ENCODE peak calls at places on chromosome 15, in ten cellular contexts. E is GM12892, J is breast epithelium, M is A549, P is body of pancreas, Z is heart left ventricle, I is esophagus squamous epithelium, O is lower leg skin, K is testis, L is tibial nerve. H is an unnamed sample.

GRCh38 chr15:43762824-43763223 is 13.9 kb downstream of the ELL3 start:
- DNase-seq in E (no peak), J (no peak), M (no peak), P (no peak), Z (no peak), I (no peak), O (no peak), K (no peak), L (no peak), H (no peak)

GRCh38 chr15:40150163-40150925 is 10.5 kb upstream of the BUB1B start:
- DNase-seq in E (no peak), J (peak), M (no peak), P (peak), Z (no peak), I (no peak), O (no peak), K (no peak), L (peak), H (peak)

GRCh38 chr15:93497256-93497655 is 408.2 kb upstream of the RGMA start:
- DNase-seq in E (no peak), J (no peak), M (no peak), P (no peak), Z (no peak), I (no peak), O (no peak), K (no peak), L (no peak), H (no peak)

GRCh38 chr15:95645791-95646338 is 684.6 kb upstream of the NR2F2 start:
- DNase-seq in E (no peak), J (no peak), M (no peak), P (no peak), Z (no peak), I (no peak), O (no peak), K (no peak), L (no peak), H (no peak)

GRCh38 chr15:98904466-98905048 is 103.0 kb downstream of the PGPEP1L start:
- DNase-seq in E (no peak), J (no peak), M (peak), P (no peak), Z (no peak), I (no peak), O (no peak), K (peak), L (no peak), H (peak)

GRCh38 chr15:50353999-50354837 is 780 bp downstream of the GABPB1 start:
- DNase-seq in E (peak), J (peak), M (peak), P (peak), Z (peak), I (peak), O (peak), K (peak), L (peak), H (peak)

GRCh38 chr15:92655178-92655995 is at the start of gene FAM174B:
- DNase-seq in E (peak), J (no peak), M (peak), P (peak), Z (peak), I (no peak), O (peak), K (peak), L (no peak), H (no peak)

GRCh38 chr15:75203017-75203907 is 1.6 kb downstream of the C15orf39 start:
- DNase-seq in E (no peak), J (peak), M (peak), P (peak), Z (no peak), I (no peak), O (no peak), K (no peak), L (peak), H (no peak)

GRCh38 chr15:59140422-59141226 is 35.7 kb downstream of the CCNB2 start:
- DNase-seq in E (no peak), J (no peak), M (no peak), P (no peak), Z (no peak), I (no peak), O (no peak), K (no peak), L (no peak), H (no peak)

GRCh38 chr15:96838088-96838487 is 507.6 kb downstream of the NR2F2 start:
- DNase-seq in E (no peak), J (no peak), M (no peak), P (no peak), Z (no peak), I (no peak), O (no peak), K (no peak), L (no peak), H (no peak)

GRCh38 chr15:38991126-38991525 is 426.5 kb upstream of the RASGRP1 start:
- DNase-seq in E (no peak), J (no peak), M (no peak), P (no peak), Z (no peak), I (no peak), O (no peak), K (no peak), L (no peak), H (no peak)

GRCh38 chr15:43210807-43211206 is 10.0 kb downstream of the EPB42 start:
- DNase-seq in E (no peak), J (no peak), M (no peak), P (no peak), Z (no peak), I (no peak), O (peak), K (peak), L (no peak), H (no peak)

GRCh38 chr15:76460347-76460746 is 123.8 kb downstream of the ISL2 start:
- DNase-seq in E (no peak), J (no peak), M (no peak), P (no peak), Z (no peak), I (no peak), O (no peak), K (no peak), L (no peak), H (no peak)

GRCh38 chr15:37679627-37680026 is 254.8 kb upstream of the TMCO5A start:
- DNase-seq in E (no peak), J (no peak), M (no peak), P (no peak), Z (no peak), I (no peak), O (no peak), K (no peak), L (no peak), H (no peak)

GRCh38 chr15:77580991-77581682 is 51.6 kb downstream of the LINGO1 start:
- DNase-seq in E (no peak), J (peak), M (no peak), P (peak), Z (peak), I (no peak), O (no peak), K (no peak), L (no peak), H (no peak)

GRCh38 chr15:40407343-40407990 is 1.9 kb downstream of the IVD start:
- DNase-seq in E (peak), J (no peak), M (no peak), P (no peak), Z (no peak), I (no peak), O (no peak), K (no peak), L (no peak), H (no peak)

GRCh38 chr15:87944687-87945086 is 311.9 kb downstream of the NTRK3 start:
- DNase-seq in E (no peak), J (no peak), M (no peak), P (no peak), Z (peak), I (no peak), O (no peak), K (no peak), L (no peak), H (no peak)

GRCh38 chr15:94040523-94041248 is 190.7 kb upstream of the MCTP2 start:
- DNase-seq in E (no peak), J (no peak), M (no peak), P (no peak), Z (no peak), I (no peak), O (no peak), K (no peak), L (no peak), H (no peak)

GRCh38 chr15:76330281-76330680 is 6.3 kb upstream of the ISL2 start:
- DNase-seq in E (no peak), J (no peak), M (peak), P (peak), Z (peak), I (no peak), O (peak), K (peak), L (peak), H (peak)

GRCh38 chr15:61871926-61872522 is 188.2 kb downstream of the VPS13C start:
- DNase-seq in E (no peak), J (no peak), M (peak), P (no peak), Z (no peak), I (no peak), O (no peak), K (no peak), L (no peak), H (peak)

GRCh38 chr15:77021803-77022381 is 27.0 kb downstream of the PSTPIP1 start:
- DNase-seq in E (peak), J (no peak), M (no peak), P (no peak), Z (peak), I (no peak), O (no peak), K (no peak), L (no peak), H (no peak)

GRCh38 chr15:69578792-69579587 is 126.4 kb downstream of the RPLP1 start:
- DNase-seq in E (no peak), J (peak), M (no peak), P (peak), Z (no peak), I (no peak), O (no peak), K (no peak), L (no peak), H (no peak)

GRCh38 chr15:65862682-65863081 is 6.6 kb upstream of the RAB11A start:
- DNase-seq in E (peak), J (no peak), M (peak), P (peak), Z (no peak), I (no peak), O (peak), K (peak), L (no peak), H (peak)

GRCh38 chr15:42955518-42955917 is 34.9 kb upstream of the TTBK2 start:
- DNase-seq in E (no peak), J (no peak), M (no peak), P (no peak), Z (no peak), I (no peak), O (no peak), K (no peak), L (no peak), H (no peak)

GRCh38 chr15:32828507-32829186 is 110.8 kb downstream of the GREM1 start:
- DNase-seq in E (no peak), J (no peak), M (peak), P (no peak), Z (no peak), I (no peak), O (no peak), K (no peak), L (no peak), H (no peak)

GRCh38 chr15:76336254-76337046 is at the start of gene ISL2:
- DNase-seq in E (peak), J (no peak), M (peak), P (peak), Z (peak), I (peak), O (peak), K (peak), L (no peak), H (peak)

GRCh38 chr15:35151381-35151780 is 66.3 kb upstream of the NANOGP8 start:
- DNase-seq in E (no peak), J (no peak), M (no peak), P (no peak), Z (no peak), I (no peak), O (peak), K (no peak), L (no peak), H (no peak)

GRCh38 chr15:68107142-68107541 is 53.0 kb downstream of the PIAS1 start:
- DNase-seq in E (no peak), J (no peak), M (no peak), P (no peak), Z (no peak), I (no peak), O (no peak), K (no peak), L (no peak), H (no peak)

GRCh38 chr15:56234804-56235203 is 8.9 kb downstream of the RFX7 start:
- DNase-seq in E (no peak), J (no peak), M (no peak), P (no peak), Z (no peak), I (no peak), O (no peak), K (no peak), L (no peak), H (no peak)

GRCh38 chr15:83380026-83380425 is 67.1 kb upstream of the SH3GL3 start:
- DNase-seq in E (no peak), J (no peak), M (peak), P (no peak), Z (no peak), I (no peak), O (no peak), K (no peak), L (no peak), H (no peak)

GRCh38 chr15:93001881-93002280 is 87.1 kb downstream of the RGMA start:
- DNase-seq in E (no peak), J (no peak), M (no peak), P (no peak), Z (no peak), I (no peak), O (no peak), K (no peak), L (no peak), H (no peak)

GRCh38 chr15:43966646-43967045 is 139.8 kb downstream of the WDR76 start:
- DNase-seq in E (no peak), J (no peak), M (no peak), P (no peak), Z (no peak), I (no peak), O (no peak), K (no peak), L (no peak), H (no peak)

GRCh38 chr15:75198560-75199346 is 2.9 kb upstream of the C15orf39 start:
- DNase-seq in E (peak), J (no peak), M (no peak), P (no peak), Z (no peak), I (no peak), O (no peak), K (no peak), L (no peak), H (peak)

GRCh38 chr15:71221417-71221816 is 106.1 kb downstream of the THSD4 start:
- DNase-seq in E (no peak), J (no peak), M (no peak), P (no peak), Z (no peak), I (no peak), O (no peak), K (no peak), L (no peak), H (no peak)

GRCh38 chr15:49741721-49742120 is 120.9 kb downstream of the DTWD1 start:
- DNase-seq in E (no peak), J (no peak), M (no peak), P (peak), Z (no peak), I (no peak), O (no peak), K (no peak), L (no peak), H (peak)

GRCh38 chr15:32667321-32667720 is 25.8 kb downstream of the SCG5 start:
- DNase-seq in E (no peak), J (no peak), M (no peak), P (no peak), Z (no peak), I (no peak), O (no peak), K (no peak), L (no peak), H (no peak)

GRCh38 chr15:93018574-93018973 is 70.4 kb downstream of the RGMA start:
- DNase-seq in E (no peak), J (no peak), M (no peak), P (no peak), Z (no peak), I (no peak), O (no peak), K (no peak), L (no peak), H (no peak)

GRCh38 chr15:74193905-74194304 is 8.7 kb downstream of the STRA6 start:
- DNase-seq in E (no peak), J (no peak), M (no peak), P (no peak), Z (no peak), I (no peak), O (no peak), K (no peak), L (no peak), H (no peak)

GRCh38 chr15:74191798-74192197 is 10.8 kb downstream of the STRA6 start:
- DNase-seq in E (no peak), J (no peak), M (no peak), P (no peak), Z (no peak), I (no peak), O (no peak), K (no peak), L (no peak), H (no peak)

GRCh38 chr15:74194572-74195559 is 7.7 kb downstream of the STRA6 start:
- DNase-seq in E (no peak), J (no peak), M (no peak), P (no peak), Z (no peak), I (no peak), O (no peak), K (no peak), L (no peak), H (no peak)

GRCh38 chr15:74192751-74193150 is 9.8 kb downstream of the STRA6 start:
- DNase-seq in E (no peak), J (no peak), M (no peak), P (no peak), Z (no peak), I (no peak), O (no peak), K (no peak), L (no peak), H (no peak)

GRCh38 chr15:74193305-74193718 is 9.3 kb downstream of the STRA6 start:
- DNase-seq in E (no peak), J (no peak), M (no peak), P (no peak), Z (no peak), I (no peak), O (no peak), K (no peak), L (no peak), H (no peak)
- TF ChIP-seq POLR2A in E (no peak), J (no peak), M (no peak), P (no peak), Z (no peak), I (no peak), O (no peak), K (no peak), L (no peak), H (no peak)

GRCh38 chr15:62887113-62887570 is 155.4 kb upstream of the TPM1 start:
- DNase-seq in E (no peak), J (no peak), M (no peak), P (no peak), Z (no peak), I (no peak), O (no peak), K (no peak), L (peak), H (no peak)

GRCh38 chr15:62889141-62889661 is 153.3 kb upstream of the TPM1 start:
- DNase-seq in E (no peak), J (no peak), M (no peak), P (no peak), Z (no peak), I (no peak), O (no peak), K (no peak), L (no peak), H (no peak)

GRCh38 chr15:62888628-62889027 is 153.9 kb upstream of the TPM1 start:
- DNase-seq in E (no peak), J (no peak), M (no peak), P (no peak), Z (no peak), I (no peak), O (no peak), K (no peak), L (no peak), H (no peak)

GRCh38 chr15:62886431-62887071 is 156.0 kb upstream of the TPM1 start:
- DNase-seq in E (no peak), J (no peak), M (peak), P (no peak), Z (no peak), I (no peak), O (no peak), K (no peak), L (no peak), H (no peak)

GRCh38 chr15:62889734-62890505 is 152.6 kb upstream of the TPM1 start:
- DNase-seq in E (no peak), J (no peak), M (no peak), P (peak), Z (no peak), I (no peak), O (no peak), K (no peak), L (peak), H (no peak)
- TF ChIP-seq POLR2A in E (no peak), J (no peak), M (no peak), P (no peak), Z (no peak), I (no peak), O (no peak), K (no peak), L (no peak), H (no peak)

GRCh38 chr15:67067161-67067853 is 1.9 kb downstream of the SMAD3 start:
- DNase-seq in E (no peak), J (no peak), M (no peak), P (peak), Z (no peak), I (no peak), O (no peak), K (no peak), L (no peak), H (peak)
- TF ChIP-seq POLR2A in E (no peak), J (no peak), M (no peak), P (no peak), Z (no peak), I (no peak), O (no peak), K (no peak), L (no peak), H (no peak)

DNA sequence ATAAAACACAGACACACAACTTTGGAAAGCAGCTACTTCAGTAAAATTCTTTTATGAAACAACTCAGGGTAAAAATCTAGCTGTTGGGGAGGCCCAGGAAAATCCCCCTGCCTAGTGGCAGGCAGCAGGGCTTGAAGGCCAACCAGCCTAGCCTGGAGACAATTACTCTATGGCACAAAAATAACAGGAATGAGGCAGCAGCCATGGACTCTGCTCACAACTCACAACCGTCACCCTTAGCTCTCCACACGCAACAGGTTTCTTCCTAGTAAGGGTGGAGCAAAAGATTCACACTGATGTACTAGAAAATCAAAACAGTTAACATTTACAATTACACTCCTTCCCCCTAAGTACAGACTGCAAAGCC is 538 bp upstream of the FBXL22 start:
- DNase-seq in E (no peak), J (no peak), M (no peak), P (no peak), Z (no peak), I (no peak), O (no peak), K (no peak), L (no peak), H (no peak)
- TF ChIP-seq POLR2A in E (no peak), J (no peak), M (no peak), P (no peak), Z (no peak), I (no peak), O (no peak), K (no peak), L (no peak), H (no peak)

DNA sequence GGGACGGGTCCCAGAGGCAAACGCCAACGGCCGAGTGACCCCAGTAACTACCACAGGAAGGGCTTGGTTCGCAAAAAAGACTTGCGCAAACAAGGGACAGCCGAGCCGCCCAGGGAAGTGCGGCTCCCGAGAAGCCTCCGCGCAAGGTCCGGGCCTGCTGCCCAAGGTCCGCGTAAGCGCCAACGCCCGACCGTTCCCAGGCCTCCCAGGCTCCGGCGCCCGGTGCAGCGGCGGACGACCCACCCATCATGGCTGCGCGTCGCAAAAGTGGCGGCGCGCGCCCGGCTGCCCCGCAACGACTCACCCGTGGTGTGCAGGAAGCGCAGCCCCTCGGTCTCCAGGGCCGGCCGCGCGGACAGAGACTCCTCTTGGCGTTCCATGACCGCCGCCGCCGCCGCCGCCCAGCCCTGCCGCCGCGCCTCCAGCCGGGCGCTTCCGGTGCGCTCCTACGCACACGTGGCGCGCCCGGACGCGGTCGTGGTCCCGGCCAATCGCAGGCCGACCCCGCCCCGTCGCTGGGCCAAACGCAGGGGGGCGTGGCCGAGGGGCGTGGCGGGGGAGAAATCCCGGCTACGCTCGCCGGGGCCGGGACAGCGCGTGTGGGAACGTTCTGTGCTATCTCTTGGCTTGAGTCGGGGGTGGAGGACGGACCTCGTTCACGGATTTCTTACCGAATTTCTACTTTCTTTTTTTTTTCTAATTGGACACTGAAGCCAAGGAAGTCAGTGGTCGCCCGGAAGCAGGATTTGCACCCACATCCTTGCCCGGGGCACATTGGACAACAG is at the start of gene SELENOS:
- DNase-seq in E (peak), J (peak), M (peak), P (peak), Z (peak), I (peak), O (peak), K (peak), L (peak), H (peak)
- TF ChIP-seq POLR2A in E (peak), J (no peak), M (peak), P (peak), Z (peak), I (peak), O (no peak), K (no peak), L (peak), H (peak)

H was measured in erythroblast.